ENCODE peak calls at places on chromosome 4, in seven cellular contexts. A is cardiac muscle cell, N is astrocyte of the cerebellum, C is HFF-Myc, R is mesothelial cell of epicardium, G is cardiac fibroblast, M is right atrium auricular region. U is an unnamed sample.

GRCh38 chr4:160194716-160195115 is 1091.8 kb downstream of the RAPGEF2 start:
- DNase-seq in A (no peak), N (no peak), C (no peak), R (no peak), G (no peak), M (no peak), U (no peak)

GRCh38 chr4:145887241-145887964 is 51.2 kb downstream of the ZNF827 start:
- DNase-seq in A (no peak), N (peak; percentile 68), C (peak; percentile 33), R (no peak), G (peak; percentile 80), M (peak; percentile 76), U (no peak)

GRCh38 chr4:124028172-124028571 is 631.6 kb downstream of the SPRY1 start:
- DNase-seq in A (no peak), N (no peak), C (no peak), R (no peak), G (peak; percentile 95), M (no peak), U (no peak)

GRCh38 chr4:106409901-106410889 is 41.6 kb upstream of the GIMD1 start:
- DNase-seq in A (no peak), N (no peak), C (no peak), R (no peak), G (no peak), M (no peak), U (no peak)

GRCh38 chr4:137664416-137664815 is 132.1 kb upstream of the PCDH18 start:
- DNase-seq in A (no peak), N (no peak), C (peak; percentile 57), R (no peak), G (no peak), M (no peak), U (no peak)

GRCh38 chr4:186770446-186771175 is 47.0 kb upstream of the FAT1 start:
- DNase-seq in A (no peak), N (no peak), C (no peak), R (no peak), G (peak; percentile 25), M (no peak), U (no peak)

GRCh38 chr4:111991797-111992196 is 153.5 kb upstream of the FAM241A start:
- DNase-seq in A (no peak), N (no peak), C (peak; percentile 69), R (no peak), G (peak; percentile 35), M (no peak), U (no peak)

GRCh38 chr4:3288571-3289094 is 4.2 kb upstream of the RGS12 start:
- DNase-seq in A (no peak), N (no peak), C (no peak), R (no peak), G (no peak), M (no peak), U (no peak)

GRCh38 chr4:4507923-4508322 is 33.9 kb downstream of the STX18 start:
- DNase-seq in A (no peak), N (no peak), C (no peak), R (no peak), G (no peak), M (no peak), U (no peak)

GRCh38 chr4:11073621-11074051 is 355.1 kb downstream of the HS3ST1 start:
- DNase-seq in A (no peak), N (peak; percentile 99), C (no peak), R (no peak), G (peak; percentile 97), M (peak; percentile 87), U (no peak)

GRCh38 chr4:159101983-159102622 is 776 bp upstream of the RAPGEF2 start:
- DNase-seq in A (peak; percentile 7), N (no peak), C (no peak), R (no peak), G (peak; percentile 17), M (no peak), U (no peak)

GRCh38 chr4:8050555-8051206 is 107.9 kb downstream of the ABLIM2 start:
- DNase-seq in A (peak; percentile 88), N (peak; percentile 9), C (no peak), R (peak; percentile 59), G (peak; percentile 70), M (peak; percentile 71), U (no peak)

GRCh38 chr4:178745203-178745602 is 1303.0 kb upstream of the AGA start:
- DNase-seq in A (no peak), N (no peak), C (no peak), R (no peak), G (no peak), M (no peak), U (no peak)

GRCh38 chr4:44165938-44166337 is 282.7 kb downstream of the KCTD8 start:
- DNase-seq in A (no peak), N (no peak), C (no peak), R (no peak), G (no peak), M (no peak), U (no peak)

GRCh38 chr4:98481167-98481566 is 177.2 kb downstream of the TSPAN5 start:
- DNase-seq in A (no peak), N (no peak), C (no peak), R (no peak), G (no peak), M (no peak), U (no peak)

GRCh38 chr4:150234246-150234645 is 156.0 kb downstream of the DCLK2 start:
- DNase-seq in A (no peak), N (no peak), C (no peak), R (no peak), G (no peak), M (no peak), U (no peak)

GRCh38 chr4:123587983-123588494 is 191.4 kb downstream of the SPRY1 start:
- DNase-seq in A (no peak), N (no peak), C (peak; percentile 90), R (no peak), G (peak; percentile 77), M (no peak), U (no peak)

GRCh38 chr4:139242511-139243051 is 37.4 kb downstream of the MGARP start:
- DNase-seq in A (no peak), N (no peak), C (peak; percentile 84), R (no peak), G (peak; percentile 38), M (no peak), U (no peak)

GRCh38 chr4:87241341-87241740 is 20.9 kb upstream of the KLHL8 start:
- DNase-seq in A (no peak), N (no peak), C (no peak), R (no peak), G (no peak), M (no peak), U (no peak)

GRCh38 chr4:7193040-7193958 is 961 bp downstream of the SORCS2 start:
- DNase-seq in A (peak; percentile 54), N (no peak), C (no peak), R (no peak), G (no peak), M (no peak), U (peak; percentile 13)

GRCh38 chr4:60450054-60450453 is 750.1 kb upstream of the ADGRL3 start:
- DNase-seq in A (no peak), N (no peak), C (no peak), R (no peak), G (no peak), M (no peak), U (no peak)

GRCh38 chr4:176563591-176563990 is 229.1 kb downstream of the VEGFC start:
- DNase-seq in A (peak; percentile 12), N (no peak), C (no peak), R (no peak), G (peak; percentile 84), M (no peak), U (no peak)
- TF ChIP-seq CTCF in A (peak; percentile 57), N (peak; percentile 26), C (no peak), R (no peak), G (peak; percentile 30), M (no peak), U (peak; percentile 39)

GRCh38 chr4:5639556-5639955 is 68.8 kb downstream of the EVC2 start:
- DNase-seq in A (no peak), N (no peak), C (no peak), R (no peak), G (no peak), M (no peak), U (no peak)

GRCh38 chr4:5640096-5640495 is 68.3 kb downstream of the EVC2 start:
- DNase-seq in A (no peak), N (no peak), C (no peak), R (no peak), G (no peak), M (no peak), U (no peak)

GRCh38 chr4:5636766-5637670 is 71.3 kb downstream of the EVC2 start:
- DNase-seq in A (no peak), N (no peak), C (no peak), R (no peak), G (no peak), M (no peak), U (no peak)

GRCh38 chr4:5638316-5638715 is 70.0 kb downstream of the EVC2 start:
- DNase-seq in A (no peak), N (no peak), C (no peak), R (no peak), G (peak; percentile 44), M (no peak), U (no peak)

GRCh38 chr4:5638976-5639375 is 69.4 kb downstream of the EVC2 start:
- DNase-seq in A (no peak), N (no peak), C (no peak), R (no peak), G (peak; percentile 11), M (no peak), U (no peak)
- TF ChIP-seq CTCF in A (no peak), N (no peak), C (no peak), R (no peak), G (no peak), M (no peak), U (no peak)

GRCh38 chr4:151766691-151767090 is 5.9 kb upstream of the GATB start:
- DNase-seq in A (no peak), N (no peak), C (no peak), R (no peak), G (no peak), M (no peak), U (no peak)

GRCh38 chr4:151760713-151761661 is at the start of gene GATB:
- DNase-seq in A (peak; percentile 97), N (peak; percentile 97), C (peak; percentile 95), R (peak; percentile 74), G (peak; percentile 97), M (peak; percentile 94), U (peak; percentile 57)
- TF ChIP-seq CTCF in A (peak; percentile 49), N (peak; percentile 59), C (peak; percentile 49), R (peak; percentile 57), G (peak; percentile 48), M (peak; percentile 14), U (peak; percentile 49)

GRCh38 chr4:73445383-73446335 is 9.6 kb downstream of the AFP start:
- DNase-seq in A (peak; percentile 6), N (no peak), C (no peak), R (no peak), G (no peak), M (no peak), U (no peak)

GRCh38 chr4:73447701-73448100 is 11.7 kb downstream of the AFP start:
- DNase-seq in A (no peak), N (peak; percentile 29), C (no peak), R (no peak), G (no peak), M (no peak), U (no peak)

GRCh38 chr4:73443224-73443623 is 7.2 kb downstream of the AFP start:
- DNase-seq in A (no peak), N (no peak), C (no peak), R (no peak), G (no peak), M (no peak), U (no peak)

GRCh38 chr4:73448448-73449203 is 12.6 kb downstream of the AFP start:
- DNase-seq in A (no peak), N (no peak), C (no peak), R (no peak), G (no peak), M (no peak), U (no peak)

GRCh38 chr4:73446336-73446938 is 10.4 kb downstream of the AFP start:
- DNase-seq in A (peak; percentile 65), N (peak; percentile 32), C (no peak), R (no peak), G (peak; percentile 55), M (no peak), U (no peak)
- TF ChIP-seq CTCF in A (peak; percentile 78), N (peak; percentile 72), C (peak; percentile 63), R (peak; percentile 53), G (peak; percentile 86), M (peak; percentile 16), U (peak; percentile 80)